ENCODE peak calls at places on chromosomes 6 and 20, in four cellular contexts. One of them, this sample, is unnamed.

GRCh38 chr6:127554435-127555006 is 22.5 kb upstream of the C6orf58 start:
- DNase-seq in breast epithelium: no peak
- DNase-seq in HCT116: peak; percentile 60
- DNase-seq in aorta: no peak
- DNase-seq in this sample: no peak

GRCh38 chr20:16444056-16444777 is 129.0 kb downstream of the KIF16B start:
- DNase-seq in breast epithelium: no peak
- DNase-seq in HCT116: no peak
- DNase-seq in aorta: no peak
- DNase-seq in this sample: peak; percentile 21

GRCh38 chr6:31576897-31577341 is 1.6 kb downstream of the TNF start:
- DNase-seq in breast epithelium: no peak
- DNase-seq in HCT116: no peak
- DNase-seq in aorta: no peak
- DNase-seq in this sample: no peak

GRCh38 chr6:40344566-40345185 is 242.5 kb downstream of the LRFN2 start:
- DNase-seq in breast epithelium: no peak
- DNase-seq in HCT116: no peak
- DNase-seq in aorta: no peak
- DNase-seq in this sample: no peak

GRCh38 chr6:122789862-122790739 is 1.0 kb downstream of the SMPDL3A start:
- DNase-seq in breast epithelium: no peak
- DNase-seq in HCT116: no peak
- DNase-seq in aorta: peak; percentile 48
- DNase-seq in this sample: no peak

GRCh38 chr6:92361990-92362770 is 1057.2 kb downstream of the EPHA7 start:
- DNase-seq in breast epithelium: no peak
- DNase-seq in HCT116: no peak
- DNase-seq in aorta: no peak
- DNase-seq in this sample: no peak

GRCh38 chr20:17651761-17652388 is 30.2 kb downstream of the RRBP1 start:
- DNase-seq in breast epithelium: no peak
- DNase-seq in HCT116: no peak
- DNase-seq in aorta: no peak
- DNase-seq in this sample: no peak

GRCh38 chr20:58277578-58278344 is 31.8 kb upstream of the RAB22A start:
- DNase-seq in breast epithelium: no peak
- DNase-seq in HCT116: no peak
- DNase-seq in aorta: no peak
- DNase-seq in this sample: no peak

GRCh38 chr6:145809211-145809610 is 5.4 kb downstream of the FBXO30 start:
- DNase-seq in breast epithelium: no peak
- DNase-seq in HCT116: no peak
- DNase-seq in aorta: no peak
- DNase-seq in this sample: no peak

GRCh38 chr6:126886106-126886505 is 232.4 kb upstream of the RSPO3 start:
- DNase-seq in breast epithelium: no peak
- DNase-seq in HCT116: no peak
- DNase-seq in aorta: no peak
- DNase-seq in this sample: no peak

GRCh38 chr6:18562726-18563125 is 175.6 kb downstream of the RNF144B start:
- DNase-seq in breast epithelium: no peak
- DNase-seq in HCT116: no peak
- DNase-seq in aorta: no peak
- DNase-seq in this sample: no peak

GRCh38 chr20:5549200-5549599 is 201.0 kb upstream of the SHLD1 start:
- DNase-seq in breast epithelium: no peak
- DNase-seq in HCT116: no peak
- DNase-seq in aorta: no peak
- DNase-seq in this sample: no peak

GRCh38 chr6:47701374-47701773 is 3.0 kb downstream of the ADGRF4 start:
- DNase-seq in breast epithelium: no peak
- DNase-seq in HCT116: no peak
- DNase-seq in aorta: no peak
- DNase-seq in this sample: no peak

GRCh38 chr20:62927128-62927705 is 912 bp upstream of the DIDO1 start:
- DNase-seq in breast epithelium: no peak
- DNase-seq in HCT116: no peak
- DNase-seq in aorta: no peak
- DNase-seq in this sample: no peak

GRCh38 chr6:15160812-15161211 is 85.1 kb upstream of the JARID2 start:
- DNase-seq in breast epithelium: no peak
- DNase-seq in HCT116: no peak
- DNase-seq in aorta: no peak
- DNase-seq in this sample: no peak

GRCh38 chr6:39280247-39280731 is 33.9 kb downstream of the KCNK17 start:
- DNase-seq in breast epithelium: no peak
- DNase-seq in HCT116: peak; percentile 69
- DNase-seq in aorta: no peak
- DNase-seq in this sample: peak; percentile 58

GRCh38 chr6:152696543-152696942 is 1.2 kb upstream of the MYCT1 start:
- DNase-seq in breast epithelium: no peak
- DNase-seq in HCT116: no peak
- DNase-seq in aorta: no peak
- DNase-seq in this sample: no peak

GRCh38 chr20:45336530-45337366 is 11.5 kb downstream of the SDC4 start:
- DNase-seq in breast epithelium: peak; percentile 69
- DNase-seq in HCT116: no peak
- DNase-seq in aorta: peak; percentile 78
- DNase-seq in this sample: peak; percentile 94

GRCh38 chr20:63183422-63184146 is 32.3 kb downstream of the YTHDF1 start:
- DNase-seq in breast epithelium: no peak
- DNase-seq in HCT116: peak; percentile 8
- DNase-seq in aorta: no peak
- DNase-seq in this sample: peak; percentile 18

GRCh38 chr6:79861023-79861422 is 86.3 kb downstream of the ELOVL4 start:
- DNase-seq in breast epithelium: no peak
- DNase-seq in HCT116: no peak
- DNase-seq in aorta: no peak
- DNase-seq in this sample: no peak

GRCh38 chr6:106156413-106156812 is 70.3 kb downstream of the PRDM1 start:
- DNase-seq in breast epithelium: no peak
- DNase-seq in HCT116: no peak
- DNase-seq in aorta: no peak
- DNase-seq in this sample: no peak

GRCh38 chr20:50284811-50285375 is 94.3 kb downstream of the CEBPB start:
- DNase-seq in breast epithelium: no peak
- DNase-seq in HCT116: no peak
- DNase-seq in aorta: peak; percentile 64
- DNase-seq in this sample: no peak

GRCh38 chr6:20924911-20925543 is 390.8 kb downstream of the CDKAL1 start:
- DNase-seq in breast epithelium: no peak
- DNase-seq in HCT116: no peak
- DNase-seq in aorta: no peak
- DNase-seq in this sample: no peak

GRCh38 chr6:149060300-149060984 is 257.1 kb upstream of the TAB2 start:
- DNase-seq in breast epithelium: no peak
- DNase-seq in HCT116: no peak
- DNase-seq in aorta: no peak
- DNase-seq in this sample: no peak

GRCh38 chr6:30684386-30685156 is 1.9 kb downstream of the PPP1R18 start:
- DNase-seq in breast epithelium: no peak
- DNase-seq in HCT116: no peak
- DNase-seq in aorta: peak; percentile 90
- DNase-seq in this sample: peak; percentile 44

GRCh38 chr6:148272597-148272996 is 70.0 kb upstream of the SASH1 start:
- DNase-seq in breast epithelium: no peak
- DNase-seq in HCT116: no peak
- DNase-seq in aorta: no peak
- DNase-seq in this sample: no peak

GRCh38 chr6:167734662-167735497 is 91.8 kb upstream of the AFDN start:
- DNase-seq in breast epithelium: no peak
- DNase-seq in HCT116: no peak
- DNase-seq in aorta: no peak
- DNase-seq in this sample: no peak
- H3K9me3 ChIP-seq in breast epithelium: no peaks in the 10 kb centered on the region
- H3K9me3 ChIP-seq in HCT116: no peaks in the 10 kb centered on the region
- H3K9me3 ChIP-seq in aorta: no peaks in the 10 kb centered on the region
- H3K9me3 ChIP-seq in this sample: no peaks in the 10 kb centered on the region

GRCh38 chr6:147156799-147157382 is 47.3 kb upstream of the STXBP5 start:
- DNase-seq in breast epithelium: no peak
- DNase-seq in HCT116: no peak
- DNase-seq in aorta: no peak
- DNase-seq in this sample: no peak

GRCh38 chr6:147156218-147156617 is 48.0 kb upstream of the STXBP5 start:
- DNase-seq in breast epithelium: no peak
- DNase-seq in HCT116: no peak
- DNase-seq in aorta: no peak
- DNase-seq in this sample: no peak

GRCh38 chr6:147150303-147150702 is 53.9 kb upstream of the STXBP5 start:
- DNase-seq in breast epithelium: no peak
- DNase-seq in HCT116: no peak
- DNase-seq in aorta: no peak
- DNase-seq in this sample: no peak

GRCh38 chr6:147157930-147158329 is 46.3 kb upstream of the STXBP5 start:
- DNase-seq in breast epithelium: no peak
- DNase-seq in HCT116: no peak
- DNase-seq in aorta: no peak
- DNase-seq in this sample: no peak

GRCh38 chr6:147154454-147154853 is 49.8 kb upstream of the STXBP5 start:
- DNase-seq in breast epithelium: no peak
- DNase-seq in HCT116: no peak
- DNase-seq in aorta: no peak
- DNase-seq in this sample: no peak
- H3K27ac ChIP-seq in breast epithelium: no peak overlapping the region
- H3K27ac ChIP-seq in HCT116: no peak overlapping the region
- H3K27ac ChIP-seq in aorta: no peak overlapping the region
- H3K27ac ChIP-seq in this sample: no peak overlapping the region

GRCh38 chr20:56634735-56635422 is 5.8 kb downstream of the TFAP2C start:
- DNase-seq in breast epithelium: no peak
- DNase-seq in HCT116: no peak
- DNase-seq in aorta: no peak
- DNase-seq in this sample: no peak
- H3K9me3 ChIP-seq in breast epithelium: no peaks in the 10 kb centered on the region
- H3K9me3 ChIP-seq in HCT116: no peaks in the 10 kb centered on the region
- H3K9me3 ChIP-seq in aorta: no peaks in the 10 kb centered on the region
- H3K9me3 ChIP-seq in this sample: no peaks in the 10 kb centered on the region

GRCh38 chr6:154230910-154231595 is 125.5 kb downstream of the IPCEF1 start:
- DNase-seq in breast epithelium: no peak
- DNase-seq in HCT116: no peak
- DNase-seq in aorta: no peak
- DNase-seq in this sample: no peak

GRCh38 chr6:154232013-154232920 is 124.3 kb downstream of the IPCEF1 start:
- DNase-seq in breast epithelium: no peak
- DNase-seq in HCT116: no peak
- DNase-seq in aorta: no peak
- DNase-seq in this sample: no peak

GRCh38 chr6:154229796-154230195 is 126.8 kb downstream of the IPCEF1 start:
- DNase-seq in breast epithelium: no peak
- DNase-seq in HCT116: no peak
- DNase-seq in aorta: no peak
- DNase-seq in this sample: no peak

GRCh38 chr6:154228521-154228905 is 128.1 kb downstream of the IPCEF1 start:
- DNase-seq in breast epithelium: no peak
- DNase-seq in HCT116: no peak
- DNase-seq in aorta: no peak
- DNase-seq in this sample: no peak

DNA sequence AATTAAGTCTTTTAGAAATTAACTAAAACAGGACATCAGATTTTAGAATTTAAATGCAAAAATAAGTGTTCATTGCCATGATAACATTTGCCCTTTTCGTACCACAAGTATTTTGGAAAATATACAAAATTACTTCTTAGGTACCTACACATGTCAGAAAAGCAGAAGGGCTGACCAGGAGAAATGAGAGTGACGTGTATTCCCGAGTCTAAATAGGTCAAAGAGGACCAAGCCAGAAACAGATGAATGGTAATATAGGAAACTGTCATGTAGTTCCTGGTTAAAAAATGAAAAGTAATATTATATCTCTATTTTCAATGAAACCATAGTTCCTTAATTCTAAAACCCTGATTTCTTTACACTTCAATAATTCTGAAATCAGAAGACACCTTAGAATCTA is 126.2 kb downstream of the IPCEF1 start:
- DNase-seq in breast epithelium: no peak
- DNase-seq in HCT116: no peak
- DNase-seq in aorta: no peak
- DNase-seq in this sample: no peak
- H3K27ac ChIP-seq in breast epithelium: no peak overlapping the region
- H3K27ac ChIP-seq in HCT116: no peak overlapping the region
- H3K27ac ChIP-seq in aorta: no peak overlapping the region
- H3K27ac ChIP-seq in this sample: no peak overlapping the region

GRCh38 chr20:39640147-39640546 is 678.0 kb downstream of the DHX35 start:
- DNase-seq in breast epithelium: no peak
- DNase-seq in HCT116: no peak
- DNase-seq in aorta: no peak
- DNase-seq in this sample: no peak
- H3K9me3 ChIP-seq in breast epithelium: no peaks in the 10 kb centered on the region
- H3K9me3 ChIP-seq in HCT116: no peaks in the 10 kb centered on the region
- H3K9me3 ChIP-seq in aorta: no peaks in the 10 kb centered on the region
- H3K9me3 ChIP-seq in this sample: no peaks in the 10 kb centered on the region

GRCh38 chr20:34220581-34220980 is 20.6 kb upstream of the ASIP start:
- DNase-seq in breast epithelium: no peak
- DNase-seq in HCT116: no peak
- DNase-seq in aorta: no peak
- DNase-seq in this sample: no peak
- H3K27ac ChIP-seq in breast epithelium: no peak overlapping the region
- H3K27ac ChIP-seq in HCT116: no peak overlapping the region
- H3K27ac ChIP-seq in aorta: no peak overlapping the region
- H3K27ac ChIP-seq in this sample: no peak overlapping the region

GRCh38 chr20:59561228-59561605 is 43.1 kb upstream of the PHACTR3 start:
- DNase-seq in breast epithelium: no peak
- DNase-seq in HCT116: no peak
- DNase-seq in aorta: no peak
- DNase-seq in this sample: no peak
- H3K9me3 ChIP-seq in breast epithelium: no peaks in the 10 kb centered on the region
- H3K9me3 ChIP-seq in HCT116: no peaks in the 10 kb centered on the region
- H3K9me3 ChIP-seq in aorta: no peaks in the 10 kb centered on the region
- H3K9me3 ChIP-seq in this sample: no peaks in the 10 kb centered on the region

GRCh38 chr6:125868252-125868651 is 77.5 kb downstream of the NCOA7 start:
- DNase-seq in breast epithelium: no peak
- DNase-seq in HCT116: no peak
- DNase-seq in aorta: no peak
- DNase-seq in this sample: no peak

GRCh38 chr6:125872259-125872921 is 81.6 kb downstream of the NCOA7 start:
- DNase-seq in breast epithelium: no peak
- DNase-seq in HCT116: no peak
- DNase-seq in aorta: no peak
- DNase-seq in this sample: no peak

GRCh38 chr6:125869427-125869826 is 78.7 kb downstream of the NCOA7 start:
- DNase-seq in breast epithelium: no peak
- DNase-seq in HCT116: no peak
- DNase-seq in aorta: no peak
- DNase-seq in this sample: no peak

GRCh38 chr6:125868996-125869395 is 78.2 kb downstream of the NCOA7 start:
- DNase-seq in breast epithelium: no peak
- DNase-seq in HCT116: no peak
- DNase-seq in aorta: no peak
- DNase-seq in this sample: peak; percentile 54

DNA sequence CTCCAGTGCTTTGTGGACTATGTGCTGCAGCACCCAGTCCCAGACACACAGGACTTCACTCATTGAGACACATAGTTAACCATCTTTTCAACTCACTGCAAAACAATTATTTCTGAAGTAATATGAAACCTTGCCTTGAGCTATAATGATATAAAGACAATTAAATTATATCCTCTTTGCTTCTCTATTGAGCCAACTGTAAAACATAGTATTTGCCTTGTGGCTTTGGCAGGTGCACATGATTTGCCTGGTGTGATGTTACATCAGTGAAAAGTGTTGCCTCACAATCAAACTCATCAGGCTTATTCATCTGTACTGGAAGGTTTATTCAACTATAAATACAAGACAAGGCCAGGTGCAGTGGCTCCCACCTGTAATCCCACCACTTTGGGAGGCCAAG is 80.6 kb downstream of the NCOA7 start:
- DNase-seq in breast epithelium: no peak
- DNase-seq in HCT116: no peak
- DNase-seq in aorta: no peak
- DNase-seq in this sample: no peak
- H3K27ac ChIP-seq in breast epithelium: peak overlapping the region; percentile 58
- H3K27ac ChIP-seq in HCT116: no peak overlapping the region
- H3K27ac ChIP-seq in aorta: no peak overlapping the region
- H3K27ac ChIP-seq in this sample: no peak overlapping the region